ENCODE peak calls at places on chromosome 10, in seven cellular contexts. N is CD4-positive, alpha-beta T cell; M is AG09319; E is AG04450; B is MCF 10A; L is IMR-90; G is activated CD8-positive, alpha-beta T cell treated with anti-CD3 and anti-CD28 coated beads for 36 hours. V is an unnamed sample.

GRCh38 chr10:13703101-13703818 is 116.5 kb downstream of the PRPF18 start:
- DNase-seq in N (no peak), M (no peak), E (no peak), B (no peak), L (no peak), G (no peak), V (no peak)

GRCh38 chr10:72616716-72617115 is 9.2 kb downstream of the MICU1 start:
- DNase-seq in N (no peak), M (no peak), E (no peak), B (no peak), L (no peak), G (no peak), V (no peak)

GRCh38 chr10:58531084-58531695 is 18.5 kb downstream of the BICC1 start:
- DNase-seq in N (no peak), M (no peak), E (no peak), B (peak; percentile 81), L (peak; percentile 76), G (peak; percentile 70), V (peak; percentile 73)

GRCh38 chr10:22505923-22506685 is 160.8 kb downstream of the SPAG6 start:
- DNase-seq in N (peak; percentile 41), M (no peak), E (no peak), B (peak; percentile 91), L (no peak), G (peak; percentile 79), V (peak; percentile 7)

GRCh38 chr10:6607187-6607586 is 27.1 kb upstream of the PRKCQ start:
- DNase-seq in N (no peak), M (no peak), E (no peak), B (no peak), L (no peak), G (peak; percentile 73), V (no peak)

GRCh38 chr10:96714031-96714590 is 6.2 kb downstream of the PIK3AP1 start:
- DNase-seq in N (no peak), M (no peak), E (no peak), B (peak; percentile 13), L (peak; percentile 60), G (no peak), V (peak; percentile 43)

GRCh38 chr10:120386896-120387295 is 70.1 kb upstream of the PLPP4 start:
- DNase-seq in N (no peak), M (no peak), E (no peak), B (no peak), L (no peak), G (no peak), V (peak; percentile 18)

GRCh38 chr10:80471009-80471408 is 16.9 kb downstream of the TSPAN14 start:
- DNase-seq in N (no peak), M (no peak), E (no peak), B (peak; percentile 86), L (no peak), G (peak; percentile 61), V (no peak)

GRCh38 chr10:101223274-101224059 is 5.8 kb downstream of the LBX1 start:
- DNase-seq in N (no peak), M (no peak), E (no peak), B (no peak), L (no peak), G (no peak), V (no peak)

GRCh38 chr10:62652114-62652513 is 152.4 kb upstream of the ADO start:
- DNase-seq in N (no peak), M (no peak), E (no peak), B (no peak), L (peak; percentile 13), G (peak; percentile 58), V (peak; percentile 47)

GRCh38 chr10:17624996-17625395 is 7.8 kb upstream of the HACD1 start:
- DNase-seq in N (no peak), M (no peak), E (no peak), B (no peak), L (no peak), G (no peak), V (no peak)

GRCh38 chr10:608331-609265 is 80.9 kb downstream of the DIP2C start:
- DNase-seq in N (no peak), M (no peak), E (no peak), B (no peak), L (peak; percentile 59), G (no peak), V (peak; percentile 21)

GRCh38 chr10:115209133-115209532 is 116.0 kb downstream of the ATRNL1 start:
- DNase-seq in N (no peak), M (no peak), E (no peak), B (no peak), L (no peak), G (no peak), V (no peak)

GRCh38 chr10:121449457-121450045 is 148.7 kb downstream of the FGFR2 start:
- DNase-seq in N (no peak), M (no peak), E (no peak), B (no peak), L (no peak), G (no peak), V (no peak)

GRCh38 chr10:71882813-71883746 is 32.0 kb upstream of the PSAP start:
- DNase-seq in N (no peak), M (no peak), E (no peak), B (no peak), L (no peak), G (no peak), V (no peak)

GRCh38 chr10:47261121-47261520 is 38.9 kb upstream of the GDF10 start:
- DNase-seq in N (peak; percentile 46), M (no peak), E (no peak), B (no peak), L (no peak), G (peak; percentile 55), V (no peak)

GRCh38 chr10:92407305-92408016 is 116.5 kb downstream of the MARCHF5 start:
- DNase-seq in N (no peak), M (no peak), E (no peak), B (no peak), L (no peak), G (no peak), V (peak; percentile 14)

GRCh38 chr10:50461123-50461522 is 162.6 kb downstream of the SGMS1 start:
- DNase-seq in N (no peak), M (no peak), E (no peak), B (no peak), L (no peak), G (no peak), V (no peak)

GRCh38 chr10:29522038-29522855 is 112.5 kb downstream of the SVIL start:
- DNase-seq in N (no peak), M (no peak), E (no peak), B (no peak), L (peak; percentile 10), G (no peak), V (no peak)

GRCh38 chr10:13969118-13969791 is 361.5 kb downstream of the FRMD4A start:
- DNase-seq in N (no peak), M (no peak), E (no peak), B (peak; percentile 95), L (no peak), G (no peak), V (no peak)

GRCh38 chr10:23099816-23100215 is 4.4 kb downstream of the MSRB2 start:
- DNase-seq in N (no peak), M (no peak), E (no peak), B (peak; percentile 3), L (peak; percentile 7), G (no peak), V (no peak)

GRCh38 chr10:70722820-70723424 is 50.6 kb downstream of the ADAMTS14 start:
- DNase-seq in N (no peak), M (no peak), E (no peak), B (peak; percentile 36), L (peak; percentile 53), G (no peak), V (peak; percentile 43)

GRCh38 chr10:1044964-1045363 is 4.0 kb downstream of the IDI1 start:
- DNase-seq in N (no peak), M (no peak), E (no peak), B (no peak), L (no peak), G (no peak), V (no peak)

GRCh38 chr10:109956454-109957091 is 33.3 kb upstream of the XPNPEP1 start:
- DNase-seq in N (no peak), M (no peak), E (no peak), B (peak; percentile 54), L (peak; percentile 52), G (peak; percentile 50), V (peak; percentile 51)

GRCh38 chr10:12728569-12728968 is 272.9 kb downstream of the CCDC3 start:
- DNase-seq in N (no peak), M (no peak), E (no peak), B (no peak), L (peak; percentile 26), G (no peak), V (peak; percentile 32)

GRCh38 chr10:70967591-70968588 is 79.5 kb upstream of the PCBD1 start:
- DNase-seq in N (no peak), M (no peak), E (no peak), B (peak; percentile 2), L (peak; percentile 13), G (peak; percentile 14), V (no peak)

GRCh38 chr10:124671486-124672075 is 72.6 kb downstream of the FAM53B start:
- DNase-seq in N (no peak), M (no peak), E (no peak), B (peak; percentile 21), L (no peak), G (peak; percentile 49), V (no peak)

DNA sequence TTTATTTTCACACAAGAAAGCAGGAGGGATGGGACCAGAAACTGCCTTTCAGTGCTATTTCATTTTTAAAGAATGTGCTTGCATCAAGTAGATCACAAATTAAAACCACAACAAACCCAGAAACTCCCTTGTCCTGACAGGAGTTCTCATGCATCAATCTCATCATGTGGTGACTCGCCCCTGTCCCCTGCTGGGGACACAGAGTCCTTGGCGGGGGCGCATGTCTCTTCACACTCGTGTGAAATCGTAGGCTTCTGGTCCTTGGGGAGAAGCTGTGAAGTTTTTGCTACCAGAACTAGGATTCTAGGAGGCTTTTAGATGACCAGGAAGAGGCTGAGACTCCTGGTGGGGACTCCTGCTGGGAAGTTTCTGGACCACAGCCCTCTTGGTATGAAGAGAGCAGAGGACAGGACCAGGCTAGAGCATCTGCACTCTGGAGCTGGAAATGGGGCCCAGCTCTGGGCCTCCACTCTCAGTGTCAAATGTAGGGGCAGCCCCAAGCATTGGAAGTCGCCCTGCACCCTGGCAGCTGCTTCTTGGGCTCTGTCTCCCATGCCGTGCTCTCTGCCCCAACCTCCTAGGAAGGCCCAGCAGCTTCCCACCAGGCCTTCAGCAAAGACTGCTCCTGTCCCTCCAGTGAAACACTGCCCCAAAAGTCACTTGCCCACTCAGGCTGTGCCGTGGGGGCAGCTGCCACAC is 9.8 kb upstream of the OPN4 start:
- DNase-seq in N (no peak), M (no peak), E (no peak), B (no peak), L (peak; percentile 27), G (peak; percentile 39), V (no peak)
- TF ChIP-seq CTCF in N (no peak), M (peak; percentile 20), E (peak; percentile 15), B (no peak), L (peak; percentile 4), G (no peak), V (peak; percentile 57)

GRCh38 chr10:75853085-75853484 is 421.7 kb downstream of the LRMDA start:
- DNase-seq in N (no peak), M (no peak), E (no peak), B (no peak), L (no peak), G (no peak), V (no peak)
- TF ChIP-seq CTCF in N (no peak), M (peak; percentile 24), E (peak; percentile 41), B (no peak), L (no peak), G (no peak), V (peak; percentile 55)

GRCh38 chr10:4541292-4541691 is 284.7 kb upstream of the AKR1E2 start:
- DNase-seq in N (no peak), M (peak; percentile 67), E (peak; percentile 36), B (peak; percentile 96), L (peak; percentile 90), G (no peak), V (peak; percentile 96)
- TF ChIP-seq CTCF in N (no peak), M (peak; percentile 14), E (peak; percentile 18), B (no peak), L (peak; percentile 41), G (no peak), V (peak; percentile 62)

GRCh38 chr10:53997953-53998352 is 803.1 kb downstream of the PCDH15 start:
- DNase-seq in N (no peak), M (no peak), E (no peak), B (peak; percentile 26), L (no peak), G (no peak), V (no peak)
- TF ChIP-seq CTCF in N (no peak), M (no peak), E (no peak), B (peak; percentile 41), L (no peak), G (no peak), V (peak; percentile 24)